ENCODE peak calls at places on chromosomes 5 and 9, in nine cellular contexts. F, C, G, R, P, W, Q, K and M are unnamed samples.

GRCh38 chr9:21153688-21154608 is 12.3 kb upstream of the IFNW1 start:
- DNase-seq in F (no peak), C (no peak), G (no peak), R (no peak), P (no peak), W (no peak), Q (peak; percentile 1), K (no peak), M (no peak)

GRCh38 chr9:1222511-1222910 is 172.4 kb downstream of the DMRT2 start:
- DNase-seq in F (no peak), C (no peak), G (no peak), R (no peak), P (no peak), W (no peak), Q (peak; percentile 76), K (no peak), M (no peak)

GRCh38 chr9:88776717-88777497 is 214.4 kb upstream of the S1PR3 start:
- DNase-seq in F (peak; percentile 44), C (no peak), G (no peak), R (no peak), P (no peak), W (no peak), Q (peak; percentile 87), K (no peak), M (no peak)

GRCh38 chr5:75052461-75053285 is at the start of gene GCNT4:
- DNase-seq in F (peak; percentile 29), C (peak; percentile 84), G (peak; percentile 72), R (peak; percentile 72), P (peak; percentile 67), W (peak; percentile 60), Q (peak; percentile 36), K (peak; percentile 38), M (peak; percentile 56)

GRCh38 chr5:153818626-153819025 is 220.1 kb downstream of the FAM114A2 start:
- DNase-seq in F (no peak), C (no peak), G (no peak), R (no peak), P (no peak), W (no peak), Q (no peak), K (no peak), M (no peak)

GRCh38 chr9:34546102-34546833 is 23.5 kb upstream of the ENHO start:
- DNase-seq in F (no peak), C (no peak), G (peak; percentile 40), R (no peak), P (peak; percentile 13), W (no peak), Q (no peak), K (no peak), M (no peak)

GRCh38 chr9:98658965-98659364 is 49.8 kb downstream of the GABBR2 start:
- DNase-seq in F (no peak), C (no peak), G (no peak), R (no peak), P (no peak), W (no peak), Q (peak; percentile 87), K (no peak), M (no peak)

GRCh38 chr9:76560481-76560891 is 101.5 kb downstream of the GCNT1 start:
- DNase-seq in F (no peak), C (no peak), G (no peak), R (no peak), P (peak; percentile 52), W (peak; percentile 29), Q (peak; percentile 75), K (peak; percentile 67), M (no peak)

GRCh38 chr5:90866333-90866732 is 307.7 kb downstream of the ADGRV1 start:
- DNase-seq in F (peak; percentile 50), C (no peak), G (no peak), R (no peak), P (no peak), W (no peak), Q (peak; percentile 28), K (no peak), M (no peak)

GRCh38 chr5:180647941-180648500 is 1.4 kb downstream of the FLT4 start:
- DNase-seq in F (no peak), C (no peak), G (no peak), R (no peak), P (no peak), W (no peak), Q (no peak), K (no peak), M (peak; percentile 30)

GRCh38 chr5:138054863-138055558 is 22.1 kb upstream of the FAM13B start:
- DNase-seq in F (no peak), C (no peak), G (no peak), R (no peak), P (peak; percentile 78), W (no peak), Q (no peak), K (no peak), M (no peak)

GRCh38 chr5:2187687-2188086 is 305.0 kb upstream of the IRX4 start:
- DNase-seq in F (no peak), C (peak; percentile 55), G (no peak), R (peak; percentile 24), P (no peak), W (no peak), Q (no peak), K (no peak), M (peak; percentile 43)

GRCh38 chr5:78496373-78496772 is 136.0 kb downstream of the SCAMP1 start:
- DNase-seq in F (no peak), C (no peak), G (no peak), R (no peak), P (no peak), W (no peak), Q (peak; percentile 67), K (no peak), M (no peak)

GRCh38 chr9:18606831-18607230 is 132.9 kb downstream of the ADAMTSL1 start:
- DNase-seq in F (no peak), C (no peak), G (no peak), R (no peak), P (no peak), W (no peak), Q (peak; percentile 26), K (no peak), M (no peak)

GRCh38 chr5:158435161-158435616 is 576.2 kb upstream of the CLINT1 start:
- DNase-seq in F (no peak), C (no peak), G (no peak), R (no peak), P (no peak), W (no peak), Q (no peak), K (no peak), M (no peak)

GRCh38 chr9:105932276-105932675 is 237.9 kb downstream of the TMEM38B start:
- DNase-seq in F (no peak), C (no peak), G (no peak), R (no peak), P (no peak), W (no peak), Q (no peak), K (no peak), M (no peak)

GRCh38 chr9:38443597-38443996 is 19.3 kb upstream of the IGFBPL1 start:
- DNase-seq in F (no peak), C (no peak), G (no peak), R (no peak), P (no peak), W (no peak), Q (no peak), K (no peak), M (no peak)

GRCh38 chr5:127517110-127517479 is 345 bp upstream of the PRRC1 start:
- DNase-seq in F (peak; percentile 25), C (no peak), G (peak; percentile 65), R (no peak), P (no peak), W (no peak), Q (peak; percentile 23), K (no peak), M (no peak)

GRCh38 chr5:11918463-11919045 is 14.3 kb upstream of the CTNND2 start:
- DNase-seq in F (no peak), C (no peak), G (no peak), R (no peak), P (no peak), W (no peak), Q (no peak), K (no peak), M (no peak)

GRCh38 chr5:126422994-126423788 is at the start of gene GRAMD2B:
- DNase-seq in F (peak; percentile 60), C (peak; percentile 91), G (peak; percentile 94), R (peak; percentile 85), P (peak; percentile 87), W (peak; percentile 83), Q (peak; percentile 88), K (peak; percentile 86), M (peak; percentile 84)
- TF ChIP-seq POLR2A in F (peak; percentile 54), C (no peak), G (peak; percentile 90), R (no peak), P (peak; percentile 40), W (peak; percentile 29), Q (peak; percentile 84), K (peak; percentile 75), M (peak; percentile 87)

DNA sequence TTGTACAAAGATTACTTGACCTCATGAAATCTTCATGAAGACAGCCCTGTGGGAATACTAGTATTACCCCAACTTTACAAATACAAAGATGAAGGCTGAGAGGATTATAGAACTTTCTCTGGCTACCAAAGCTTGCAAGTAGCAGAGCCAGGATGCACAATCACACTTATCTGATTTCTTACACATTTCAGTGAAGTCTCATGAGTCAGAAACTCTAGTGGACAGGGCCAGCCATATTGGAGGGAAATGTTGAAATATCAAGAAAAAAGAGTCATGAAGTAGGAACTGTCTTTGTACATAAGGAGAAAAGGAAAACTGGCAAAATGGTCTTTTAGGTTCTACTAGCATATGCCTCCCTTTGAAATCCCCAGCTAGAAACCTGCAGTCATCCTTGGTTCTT is 369.6 kb upstream of the WWC1 start:
- DNase-seq in F (no peak), C (no peak), G (no peak), R (no peak), P (no peak), W (no peak), Q (no peak), K (no peak), M (no peak)
- H3K4me3 ChIP-seq in F (no peak overlapping the region), C (no peak overlapping the region), G (no peak overlapping the region), R (no peak overlapping the region), P (no peak overlapping the region), W (no peak overlapping the region), Q (no peak overlapping the region), K (no peak overlapping the region), M (no peak overlapping the region)

GRCh38 chr9:113590991-113591898 is 127.7 kb downstream of the RGS3 start:
- DNase-seq in F (peak; percentile 72), C (peak; percentile 90), G (peak; percentile 90), R (peak; percentile 84), P (peak; percentile 91), W (peak; percentile 83), Q (peak; percentile 62), K (peak; percentile 78), M (peak; percentile 86)
- TF ChIP-seq POLR2A in F (no peak), C (no peak), G (no peak), R (no peak), P (no peak), W (no peak), Q (peak; percentile 49), K (no peak), M (no peak)

DNA sequence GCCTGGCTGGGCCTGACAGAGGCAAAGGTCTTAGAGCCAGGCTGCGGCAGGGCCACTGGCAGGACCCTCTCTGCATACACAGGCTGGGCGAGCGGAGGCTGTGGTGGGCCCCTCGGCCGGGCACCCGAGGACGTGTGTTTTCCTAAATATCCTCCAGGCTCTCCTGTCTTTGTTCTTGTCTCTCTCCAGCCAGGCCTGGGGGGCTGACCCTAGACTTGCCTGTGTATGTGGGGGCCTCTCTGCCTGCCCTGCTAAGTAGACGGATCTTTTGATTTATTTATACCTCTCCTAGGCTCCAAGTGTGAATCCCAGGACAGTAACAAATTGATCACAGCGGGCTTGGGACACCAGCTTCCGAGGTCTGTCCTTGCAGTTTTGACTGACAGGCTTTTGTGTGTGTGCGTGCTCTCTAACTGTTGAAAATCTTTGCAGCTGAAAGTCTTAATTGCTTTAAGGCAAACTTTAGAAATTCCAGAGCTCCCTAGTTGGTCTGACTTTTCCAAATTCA is 1.1 kb downstream of the NEK6 start:
- DNase-seq in F (no peak), C (no peak), G (no peak), R (peak; percentile 74), P (no peak), W (no peak), Q (no peak), K (peak; percentile 37), M (no peak)
- H3K4me3 ChIP-seq in F (peak overlapping the region; percentile 79), C (peak overlapping the region; percentile 87), G (peak overlapping the region; percentile 80), R (peak overlapping the region; percentile 92), P (peak overlapping the region; percentile 57), W (peak overlapping the region; percentile 60), Q (peak overlapping the region; percentile 78), K (peak overlapping the region; percentile 65), M (peak overlapping the region; percentile 97)